ENCODE peak calls at places on chromosomes 4 and X, in six cellular contexts. M, J, B, E, A and L are unnamed samples.

GRCh38 chrX:10233173-10233572 is 76.4 kb downstream of the CLCN4 start:
- DNase-seq in E (no peak), J (no peak), A (peak), B (no peak), M (no peak), L (no peak)

GRCh38 chr4:41598580-41598979 is 60.6 kb downstream of the LIMCH1 start:
- DNase-seq in M (no peak), A (no peak), B (no peak), E (no peak), J (no peak), L (no peak)

GRCh38 chrX:150032742-150033141 is 94.5 kb upstream of the EOLA2 start:
- DNase-seq in A (peak), E (no peak), B (no peak), M (peak), J (no peak), L (no peak)

GRCh38 chrX:31845003-31845402 is 773.2 kb upstream of the FTHL17 start:
- DNase-seq in A (no peak), B (no peak), M (peak), E (no peak), J (no peak), L (no peak)

GRCh38 chrX:128518508-128518907 is 466.3 kb upstream of the ACTRT1 start:
- DNase-seq in B (no peak), M (peak), A (peak), J (peak), E (no peak), L (peak)

GRCh38 chr4:174120446-174121142 is 162.9 kb downstream of the FBXO8 start:
- DNase-seq in A (peak), B (no peak), M (peak), E (peak), J (peak), L (peak)

GRCh38 chr4:85747871-85748491 is 273.0 kb downstream of the ARHGAP24 start:
- DNase-seq in E (peak), J (peak), A (peak), B (no peak), M (peak), L (peak)

GRCh38 chr4:8168832-8169598 is 10.4 kb upstream of the ABLIM2 start:
- DNase-seq in M (no peak), B (no peak), A (no peak), E (no peak), J (no peak), L (no peak)

GRCh38 chr4:8188085-8188484 is 11.0 kb upstream of the SH3TC1 start:
- DNase-seq in B (no peak), A (peak), J (no peak), M (peak), E (no peak), L (no peak)

GRCh38 chrX:23784487-23785301 is 1.7 kb downstream of the SAT1 start:
- DNase-seq in E (peak), J (no peak), M (peak), B (no peak), A (peak), L (peak)

GRCh38 chr4:10765386-10765785 is 80.8 kb upstream of the CLNK start:
- DNase-seq in B (no peak), M (no peak), J (no peak), E (no peak), A (no peak), L (no peak)

GRCh38 chr4:25160714-25161598 is 707 bp upstream of the SEPSECS start:
- DNase-seq in E (no peak), A (no peak), J (peak), B (no peak), M (no peak), L (peak)

GRCh38 chr4:138114434-138114833 is 127.7 kb downstream of the SLC7A11 start:
- DNase-seq in A (no peak), E (no peak), M (peak), J (no peak), B (peak), L (no peak)

GRCh38 chr4:166941629-166942028 is 292.7 kb downstream of the SPOCK3 start:
- DNase-seq in A (peak), B (peak), E (no peak), J (no peak), M (no peak), L (no peak)

GRCh38 chr4:18039113-18039512 is 17.6 kb upstream of the LCORL start:
- DNase-seq in E (no peak), A (no peak), J (no peak), B (no peak), M (no peak), L (peak)

GRCh38 chr4:70874268-70875156 is 27.7 kb upstream of the MOB1B start:
- DNase-seq in E (no peak), A (no peak), M (no peak), J (no peak), B (peak), L (no peak)

GRCh38 chr4:187480146-187481145 is 515.1 kb upstream of the ZFP42 start:
- DNase-seq in B (no peak), A (no peak), E (no peak), J (no peak), M (no peak), L (no peak)

GRCh38 chr4:156790866-156791265 is 180.7 kb downstream of the PDGFC start:
- DNase-seq in B (no peak), E (no peak), J (peak), A (no peak), M (peak), L (no peak)

GRCh38 chrX:119880076-119880475 is 8.4 kb downstream of the NDUFA1 start:
- DNase-seq in J (no peak), A (no peak), B (no peak), E (no peak), M (no peak), L (no peak)

GRCh38 chrX:68732906-68733493 is 85.5 kb downstream of the STARD8 start:
- DNase-seq in A (peak), B (no peak), E (peak), M (peak), J (peak), L (peak)

GRCh38 chr4:6939761-6940743 is 30.4 kb downstream of the TBC1D14 start:
- DNase-seq in B (no peak), J (no peak), E (peak), A (no peak), M (no peak), L (peak)

GRCh38 chrX:25198891-25199290 is 183.1 kb upstream of the ARX start:
- DNase-seq in A (no peak), M (no peak), E (no peak), B (no peak), J (no peak), L (no peak)

GRCh38 chr4:22593933-22594332 is 78.1 kb upstream of the ADGRA3 start:
- DNase-seq in E (no peak), B (no peak), J (no peak), A (no peak), M (no peak), L (no peak)

GRCh38 chr4:165609653-165610052 is 230.8 kb downstream of the CPE start:
- DNase-seq in J (no peak), M (no peak), B (no peak), A (no peak), E (no peak), L (no peak)

GRCh38 chr4:144402999-144403398 is 243.0 kb upstream of the HHIP start:
- DNase-seq in B (no peak), E (no peak), A (no peak), M (no peak), J (no peak), L (no peak)

GRCh38 chr4:83062748-83063147 is 27.8 kb downstream of the COPS4 start:
- DNase-seq in M (no peak), B (no peak), E (no peak), J (no peak), A (no peak), L (no peak)

GRCh38 chr4:25658357-25658771 is 2.7 kb downstream of the SLC34A2 start:
- DNase-seq in A (no peak), J (no peak), M (no peak), B (no peak), E (no peak), L (no peak)

GRCh38 chr4:53656421-53656981 is 65.2 kb upstream of the LNX1 start:
- DNase-seq in M (no peak), E (no peak), J (no peak), A (no peak), B (no peak), L (no peak)
- TF ChIP-seq MYC in M (no peak), E (no peak), J (no peak), A (no peak), B (no peak), L (no peak)

GRCh38 chr4:183807420-183808101 is 97.5 kb upstream of the STOX2 start:
- DNase-seq in B (no peak), E (no peak), A (no peak), J (no peak), M (no peak), L (no peak)
- H3K4me3 ChIP-seq in B (no peak), E (no peak), A (no peak), J (no peak), M (no peak), L (no peak)

DNA sequence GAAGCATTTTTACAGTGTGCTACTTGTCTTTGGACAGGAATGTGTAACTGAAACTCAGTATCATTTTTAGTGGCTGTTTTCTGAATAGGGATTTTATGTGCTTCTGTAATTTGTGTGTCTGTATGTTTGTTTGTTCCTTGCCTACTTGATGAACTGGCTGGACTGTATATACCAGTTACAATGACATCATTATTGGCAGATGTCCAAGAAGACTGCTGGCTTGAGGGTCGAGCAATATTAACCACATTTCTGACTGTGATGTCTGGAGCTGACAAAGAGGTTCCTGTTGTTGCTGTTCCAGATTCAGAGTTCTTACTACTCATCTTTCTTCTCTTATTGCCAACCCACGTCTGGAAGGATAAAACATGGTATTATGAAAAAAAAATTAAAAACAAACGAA is 33.0 kb downstream of the HDX start:
- DNase-seq in M (peak), E (no peak), B (no peak), A (no peak), J (no peak), L (peak)
- TF ChIP-seq MYC in M (no peak), E (no peak), B (no peak), A (no peak), J (no peak), L (no peak)

GRCh38 chr4:183960021-183960420 is 54.9 kb downstream of the STOX2 start:
- DNase-seq in J (no peak), M (no peak), A (peak), E (peak), B (no peak), L (peak)
- H3K4me3 ChIP-seq in J (no peak), M (no peak), A (no peak), E (no peak), B (no peak), L (no peak)

DNA sequence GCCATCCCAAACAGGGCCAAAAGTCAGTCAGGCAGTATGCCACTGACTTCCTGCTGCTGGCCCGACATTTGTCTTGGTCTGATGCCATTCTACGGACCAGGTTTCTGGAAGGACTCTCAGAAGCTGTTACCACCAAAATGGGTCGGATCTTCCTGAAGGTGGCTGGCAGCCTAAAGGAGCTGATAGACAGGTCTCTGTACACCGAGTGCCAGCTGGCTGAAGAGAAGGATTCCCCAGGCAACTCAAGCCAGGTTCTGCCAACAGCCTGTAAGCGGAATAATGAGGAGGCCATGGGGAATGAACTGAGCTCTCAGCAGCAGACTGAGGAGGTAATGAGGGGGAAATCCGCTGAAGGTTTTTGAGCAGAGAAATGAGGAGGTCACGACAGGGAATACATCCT is 95.7 kb downstream of the RTL9 start:
- DNase-seq in E (no peak), B (no peak), A (no peak), J (no peak), M (no peak), L (no peak)
- TF ChIP-seq MYC in E (no peak), B (no peak), A (no peak), J (no peak), M (no peak), L (no peak)

GRCh38 chrX:19991350-19991718 is 473 bp upstream of the BCLAF3 start:
- DNase-seq in J (no peak), B (no peak), E (no peak), A (no peak), M (no peak), L (no peak)
- H3K4me3 ChIP-seq in J (peak), B (no peak), E (peak), A (peak), M (peak), L (peak)

GRCh38 chr4:78056265-78057129 is 626 bp upstream of the FRAS1 start:
- DNase-seq in A (peak), E (peak), J (peak), B (no peak), M (peak), L (peak)
- TF ChIP-seq MYC in A (no peak), E (no peak), J (peak), B (no peak), M (no peak), L (no peak)